ENCODE peak calls at places on chromosomes 3 and 15, in seven cellular contexts. P is GM23338, G is neural progenitor cell, A is HCT116, I is OCI-LY7, V is MM.1S, C is SK-N-SH. M is an unnamed sample.

GRCh38 chr3:12661926-12662592 is 1.9 kb downstream of the RAF1 start:
- DNase-seq in P (no peak), G (no peak), A (no peak), I (peak), V (no peak), C (no peak), M (no peak)

GRCh38 chr15:76555247-76555646 is 218.7 kb downstream of the ISL2 start:
- DNase-seq in P (no peak), G (no peak), A (no peak), I (no peak), V (no peak), C (no peak), M (no peak)

GRCh38 chr3:53718462-53718861 is 127.8 kb downstream of the CHDH start:
- DNase-seq in P (peak), G (no peak), A (no peak), I (no peak), V (no peak), C (no peak), M (no peak)

GRCh38 chr3:196990654-196991053 is 22.0 kb upstream of the PIGZ start:
- DNase-seq in P (no peak), G (no peak), A (no peak), I (no peak), V (no peak), C (no peak), M (no peak)

GRCh38 chr15:79370716-79371115 is 59.8 kb downstream of the TMED3 start:
- DNase-seq in P (no peak), G (no peak), A (no peak), I (no peak), V (no peak), C (no peak), M (no peak)

GRCh38 chr3:101091489-101091888 is 98.3 kb upstream of the ABI3BP start:
- DNase-seq in P (peak), G (no peak), A (peak), I (no peak), V (no peak), C (no peak), M (no peak)

GRCh38 chr15:29596266-29596665 is 226.0 kb downstream of the TJP1 start:
- DNase-seq in P (peak), G (no peak), A (peak), I (peak), V (no peak), C (no peak), M (peak)

GRCh38 chr3:188690932-188691331 is 480.8 kb upstream of the TPRG1 start:
- DNase-seq in P (no peak), G (no peak), A (no peak), I (no peak), V (no peak), C (no peak), M (peak)

GRCh38 chr3:151085227-151085888 is at the start of gene MED12L:
- DNase-seq in P (peak), G (peak), A (peak), I (peak), V (peak), C (peak), M (peak)

GRCh38 chr3:62186967-62187366 is 186.4 kb downstream of the FEZF2 start:
- DNase-seq in P (peak), G (peak), A (peak), I (peak), V (no peak), C (no peak), M (peak)

GRCh38 chr3:107846282-107846852 is 244.5 kb downstream of the CD47 start:
- DNase-seq in P (peak), G (peak), A (peak), I (peak), V (no peak), C (no peak), M (peak)

GRCh38 chr15:31471731-31472430 is 145.2 kb downstream of the KLF13 start:
- DNase-seq in P (no peak), G (no peak), A (no peak), I (no peak), V (no peak), C (no peak), M (no peak)

GRCh38 chr3:110414851-110415250 is 656.8 kb upstream of the NECTIN3 start:
- DNase-seq in P (no peak), G (no peak), A (peak), I (no peak), V (no peak), C (no peak), M (no peak)

GRCh38 chr15:84855765-84856164 is 28.7 kb upstream of the SLC28A1 start:
- DNase-seq in P (no peak), G (no peak), A (no peak), I (no peak), V (no peak), C (no peak), M (no peak)

GRCh38 chr15:94670436-94671034 is 439.2 kb downstream of the MCTP2 start:
- DNase-seq in P (peak), G (peak), A (peak), I (peak), V (peak), C (peak), M (peak)

GRCh38 chr3:179750720-179751328 is 98.0 kb downstream of the USP13 start:
- DNase-seq in P (peak), G (peak), A (no peak), I (peak), V (no peak), C (peak), M (peak)

GRCh38 chr15:28885630-28886430 is at the start of gene APBA2:
- DNase-seq in P (peak), G (peak), A (no peak), I (no peak), V (peak), C (peak), M (peak)

GRCh38 chr3:152688313-152688712 is 146.6 kb upstream of the P2RY1 start:
- DNase-seq in P (no peak), G (peak), A (no peak), I (no peak), V (no peak), C (no peak), M (no peak)

GRCh38 chr3:4898454-4899313 is 80.6 kb upstream of the BHLHE40 start:
- DNase-seq in P (no peak), G (no peak), A (peak), I (no peak), V (no peak), C (no peak), M (no peak)

GRCh38 chr3:69326821-69327433 is 59.0 kb downstream of the FRMD4B start:
- DNase-seq in P (no peak), G (no peak), A (no peak), I (peak), V (peak), C (no peak), M (no peak)

GRCh38 chr3:50242371-50242770 is 6.4 kb downstream of the GNAI2 start:
- DNase-seq in P (no peak), G (no peak), A (no peak), I (no peak), V (no peak), C (no peak), M (no peak)

GRCh38 chr3:147404000-147404799 is 2.1 kb downstream of the ZIC4 start:
- DNase-seq in P (peak), G (no peak), A (no peak), I (no peak), V (no peak), C (no peak), M (no peak)

GRCh38 chr15:96337991-96338771 is 7.7 kb downstream of the NR2F2 start:
- DNase-seq in P (peak), G (peak), A (no peak), I (no peak), V (no peak), C (no peak), M (no peak)

GRCh38 chr3:120797857-120798256 is 55.3 kb downstream of the GTF2E1 start:
- DNase-seq in P (no peak), G (no peak), A (no peak), I (no peak), V (no peak), C (no peak), M (no peak)

GRCh38 chr15:39191871-39192281 is 389.0 kb upstream of the THBS1 start:
- DNase-seq in P (no peak), G (no peak), A (no peak), I (no peak), V (no peak), C (no peak), M (no peak)

GRCh38 chr3:63832395-63832794 is 13.3 kb downstream of the C3orf49 start:
- DNase-seq in P (no peak), G (no peak), A (no peak), I (no peak), V (no peak), C (no peak), M (no peak)

GRCh38 chr3:127549826-127550487 is 40.6 kb downstream of the TPRA1 start:
- DNase-seq in P (no peak), G (no peak), A (no peak), I (no peak), V (no peak), C (no peak), M (no peak)

GRCh38 chr3:136632625-136633081 is 119.5 kb downstream of the STAG1 start:
- DNase-seq in P (no peak), G (no peak), A (no peak), I (no peak), V (no peak), C (no peak), M (no peak)

GRCh38 chr3:25427155-25428002 is 684 bp upstream of the RARB start:
- DNase-seq in P (no peak), G (no peak), A (no peak), I (no peak), V (no peak), C (peak), M (peak)

DNA sequence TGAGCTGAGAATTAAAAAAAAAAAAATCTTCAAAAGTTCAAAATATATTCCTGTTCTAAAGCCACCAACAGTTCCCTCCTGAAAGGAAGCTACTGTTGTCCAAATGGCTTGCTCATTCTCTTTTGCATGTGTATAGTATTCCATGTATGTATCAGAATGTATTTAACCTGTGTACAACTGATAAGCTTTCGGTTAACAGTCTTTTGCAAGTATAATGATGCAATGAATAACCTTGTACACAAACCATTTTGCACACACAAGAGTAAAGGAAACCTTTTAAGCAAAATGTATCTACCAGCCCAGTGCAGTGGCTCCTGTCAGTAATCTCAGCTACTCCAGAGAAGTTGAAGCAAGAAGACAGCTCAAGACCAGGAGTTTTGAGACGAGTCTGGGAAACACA is 32.6 kb downstream of the TOPBP1 start:
- DNase-seq in P (no peak), G (no peak), A (no peak), I (no peak), V (no peak), C (no peak), M (no peak)
- TF ChIP-seq EZH2phosphoT487 in P (no peak), G (no peak), A (no peak), I (no peak), V (no peak), C (no peak), M (no peak)

DNA sequence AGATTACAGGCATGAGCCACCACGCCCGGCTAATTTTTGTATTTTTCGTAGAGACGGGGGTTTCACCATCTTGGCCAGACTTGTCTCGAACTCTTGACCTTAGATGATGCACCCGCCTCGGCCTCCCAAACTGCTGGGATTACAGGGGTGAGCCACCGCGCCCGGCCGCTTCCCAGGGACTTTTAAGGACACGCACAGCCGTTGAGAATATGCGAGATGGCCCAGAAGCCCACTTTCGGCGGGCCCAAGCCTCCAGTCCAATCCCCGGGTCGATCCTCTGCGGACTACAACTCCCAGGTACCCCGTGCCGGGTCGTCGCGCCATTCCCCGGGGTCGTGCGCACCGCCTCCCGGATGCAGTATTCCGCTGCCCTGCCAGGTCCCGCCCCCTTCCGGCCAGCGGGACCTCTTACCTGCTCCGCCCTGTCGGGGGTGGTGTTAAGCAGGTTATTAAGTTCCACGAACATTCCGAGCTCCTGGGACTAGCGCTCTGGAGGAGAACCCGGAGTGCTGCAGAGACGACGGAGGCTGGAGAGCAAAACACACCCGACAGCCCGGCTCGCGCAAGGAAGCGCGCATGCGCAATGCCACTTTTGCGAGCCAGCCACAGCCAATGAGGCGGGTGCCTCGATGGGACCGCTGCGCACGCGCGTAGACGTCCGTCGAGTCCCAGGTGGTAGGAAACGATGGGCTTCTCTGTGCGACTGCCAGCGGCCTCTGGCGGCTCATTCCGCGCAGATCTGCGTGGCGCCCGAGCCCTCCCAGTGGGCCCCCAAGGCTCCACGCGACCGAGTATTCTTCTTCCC is at the start of gene ELP6:
- DNase-seq in P (peak), G (peak), A (peak), I (peak), V (peak), C (peak), M (peak)
- TF ChIP-seq CTCF in P (peak), G (peak), A (peak), I (peak), V (peak), C (peak), M (peak)

GRCh38 chr3:59867185-59868002 is 817.6 kb upstream of the CFAP20DC start:
- DNase-seq in P (no peak), G (no peak), A (no peak), I (no peak), V (no peak), C (no peak), M (no peak)
- H2AFZ ChIP-seq in P (no peak), G (no peak), A (no peak), I (no peak), V (no peak), C (no peak), M (no peak)

GRCh38 chr3:48855681-48856447 is 8.2 kb upstream of the PRKAR2A start:
- DNase-seq in P (no peak), G (no peak), A (no peak), I (no peak), V (no peak), C (no peak), M (peak)
- TF ChIP-seq EZH2phosphoT487 in P (no peak), G (no peak), A (no peak), I (no peak), V (no peak), C (no peak), M (no peak)